ENCODE peak calls at places on chromosomes 7 and 10, in ten cellular contexts. One of them, this sample, is unnamed. For H3K9me3, the result is how much of the 10 kb centered on the place peaks cover.

GRCh38 chr7:27080844-27081423 is 14.9 kb downstream of the HOXA1 start:
- DNase-seq in A549: no peak
- DNase-seq in ovary: no peak
- DNase-seq in uterus: no peak
- DNase-seq in cardiac muscle cell: peak
- DNase-seq in mammary epithelial cell: peak
- DNase-seq in hepatocyte: no peak
- DNase-seq in AG04450: no peak
- DNase-seq in upper lobe of right lung: no peak
- DNase-seq in transverse colon: no peak
- DNase-seq in this sample: no peak

GRCh38 chr10:92868557-92868956 is 20.2 kb downstream of the EXOC6 start:
- DNase-seq in A549: no peak
- DNase-seq in ovary: no peak
- DNase-seq in uterus: no peak
- DNase-seq in cardiac muscle cell: no peak
- DNase-seq in mammary epithelial cell: no peak
- DNase-seq in hepatocyte: no peak
- DNase-seq in AG04450: no peak
- DNase-seq in upper lobe of right lung: no peak
- DNase-seq in transverse colon: no peak
- DNase-seq in this sample: no peak

GRCh38 chr10:116743266-116744064 is 1.1 kb upstream of the HSPA12A start:
- DNase-seq in A549: no peak
- DNase-seq in ovary: no peak
- DNase-seq in uterus: no peak
- DNase-seq in cardiac muscle cell: no peak
- DNase-seq in mammary epithelial cell: no peak
- DNase-seq in hepatocyte: no peak
- DNase-seq in AG04450: no peak
- DNase-seq in upper lobe of right lung: no peak
- DNase-seq in transverse colon: no peak
- DNase-seq in this sample: no peak

GRCh38 chr7:55087521-55087961 is 68.7 kb downstream of the EGFR start:
- DNase-seq in A549: no peak
- DNase-seq in ovary: no peak
- DNase-seq in uterus: no peak
- DNase-seq in cardiac muscle cell: no peak
- DNase-seq in mammary epithelial cell: no peak
- DNase-seq in hepatocyte: no peak
- DNase-seq in AG04450: no peak
- DNase-seq in upper lobe of right lung: no peak
- DNase-seq in transverse colon: no peak
- DNase-seq in this sample: no peak

GRCh38 chr10:102241444-102242117 is at the start of gene PITX3:
- DNase-seq in A549: peak
- DNase-seq in ovary: peak
- DNase-seq in uterus: peak
- DNase-seq in cardiac muscle cell: peak
- DNase-seq in mammary epithelial cell: peak
- DNase-seq in hepatocyte: peak
- DNase-seq in AG04450: peak
- DNase-seq in upper lobe of right lung: peak
- DNase-seq in transverse colon: peak
- DNase-seq in this sample: peak

GRCh38 chr7:45073031-45073842 is 15.5 kb downstream of the NACAD start:
- DNase-seq in A549: no peak
- DNase-seq in ovary: no peak
- DNase-seq in uterus: no peak
- DNase-seq in cardiac muscle cell: no peak
- DNase-seq in mammary epithelial cell: no peak
- DNase-seq in hepatocyte: no peak
- DNase-seq in AG04450: no peak
- DNase-seq in upper lobe of right lung: no peak
- DNase-seq in transverse colon: no peak
- DNase-seq in this sample: no peak

GRCh38 chr7:31134246-31135188 is 82.4 kb downstream of the ADCYAP1R1 start:
- DNase-seq in A549: peak
- DNase-seq in ovary: peak
- DNase-seq in uterus: peak
- DNase-seq in cardiac muscle cell: peak
- DNase-seq in mammary epithelial cell: peak
- DNase-seq in hepatocyte: peak
- DNase-seq in AG04450: peak
- DNase-seq in upper lobe of right lung: peak
- DNase-seq in transverse colon: peak
- DNase-seq in this sample: no peak

GRCh38 chr7:7761340-7761973 is 43.0 kb upstream of the RPA3 start:
- DNase-seq in A549: peak
- DNase-seq in ovary: no peak
- DNase-seq in uterus: no peak
- DNase-seq in cardiac muscle cell: no peak
- DNase-seq in mammary epithelial cell: peak
- DNase-seq in hepatocyte: peak
- DNase-seq in AG04450: no peak
- DNase-seq in upper lobe of right lung: no peak
- DNase-seq in transverse colon: no peak
- DNase-seq in this sample: no peak

GRCh38 chr10:45464958-45465567 is 91.0 kb downstream of the ALOX5 start:
- DNase-seq in A549: peak
- DNase-seq in ovary: peak
- DNase-seq in uterus: peak
- DNase-seq in cardiac muscle cell: peak
- DNase-seq in mammary epithelial cell: peak
- DNase-seq in hepatocyte: peak
- DNase-seq in AG04450: peak
- DNase-seq in upper lobe of right lung: peak
- DNase-seq in transverse colon: peak
- DNase-seq in this sample: peak

GRCh38 chr7:80552304-80552703 is 40.4 kb upstream of the GNAT3 start:
- DNase-seq in A549: no peak
- DNase-seq in ovary: no peak
- DNase-seq in uterus: no peak
- DNase-seq in cardiac muscle cell: no peak
- DNase-seq in mammary epithelial cell: peak
- DNase-seq in hepatocyte: no peak
- DNase-seq in AG04450: no peak
- DNase-seq in upper lobe of right lung: no peak
- DNase-seq in transverse colon: no peak
- DNase-seq in this sample: no peak

GRCh38 chr7:40604601-40605438 is 470.0 kb downstream of the SUGCT start:
- DNase-seq in A549: peak
- DNase-seq in ovary: no peak
- DNase-seq in uterus: no peak
- DNase-seq in cardiac muscle cell: peak
- DNase-seq in mammary epithelial cell: no peak
- DNase-seq in hepatocyte: peak
- DNase-seq in AG04450: peak
- DNase-seq in upper lobe of right lung: peak
- DNase-seq in transverse colon: peak
- DNase-seq in this sample: peak

GRCh38 chr10:121183241-121183640 is 332.1 kb downstream of the WDR11 start:
- DNase-seq in A549: no peak
- DNase-seq in ovary: no peak
- DNase-seq in uterus: no peak
- DNase-seq in cardiac muscle cell: no peak
- DNase-seq in mammary epithelial cell: no peak
- DNase-seq in hepatocyte: no peak
- DNase-seq in AG04450: no peak
- DNase-seq in upper lobe of right lung: no peak
- DNase-seq in transverse colon: no peak
- DNase-seq in this sample: no peak

GRCh38 chr10:4243651-4244050 is 458.6 kb upstream of the KLF6 start:
- DNase-seq in A549: peak
- DNase-seq in ovary: peak
- DNase-seq in uterus: peak
- DNase-seq in cardiac muscle cell: no peak
- DNase-seq in mammary epithelial cell: peak
- DNase-seq in hepatocyte: peak
- DNase-seq in AG04450: peak
- DNase-seq in upper lobe of right lung: no peak
- DNase-seq in transverse colon: no peak
- DNase-seq in this sample: no peak

GRCh38 chr10:34341473-34341872 is 473.6 kb downstream of the PARD3 start:
- DNase-seq in A549: no peak
- DNase-seq in ovary: peak
- DNase-seq in uterus: peak
- DNase-seq in cardiac muscle cell: no peak
- DNase-seq in mammary epithelial cell: no peak
- DNase-seq in hepatocyte: no peak
- DNase-seq in AG04450: no peak
- DNase-seq in upper lobe of right lung: no peak
- DNase-seq in transverse colon: no peak
- DNase-seq in this sample: no peak

GRCh38 chr10:131456411-131456810 is 144.9 kb upstream of the TCERG1L start:
- DNase-seq in A549: no peak
- DNase-seq in ovary: no peak
- DNase-seq in uterus: no peak
- DNase-seq in cardiac muscle cell: no peak
- DNase-seq in mammary epithelial cell: no peak
- DNase-seq in hepatocyte: no peak
- DNase-seq in AG04450: no peak
- DNase-seq in upper lobe of right lung: no peak
- DNase-seq in transverse colon: no peak
- DNase-seq in this sample: no peak

GRCh38 chr7:157595086-157595855 is 258.5 kb downstream of the DNAJB6 start:
- DNase-seq in A549: no peak
- DNase-seq in ovary: no peak
- DNase-seq in uterus: no peak
- DNase-seq in cardiac muscle cell: no peak
- DNase-seq in mammary epithelial cell: no peak
- DNase-seq in hepatocyte: no peak
- DNase-seq in AG04450: no peak
- DNase-seq in upper lobe of right lung: no peak
- DNase-seq in transverse colon: no peak
- DNase-seq in this sample: no peak
- H3K9me3 ChIP-seq in A549: under half
- H3K9me3 ChIP-seq in ovary: under half
- H3K9me3 ChIP-seq in uterus: under half
- H3K9me3 ChIP-seq in cardiac muscle cell: under half
- H3K9me3 ChIP-seq in mammary epithelial cell: under half
- H3K9me3 ChIP-seq in hepatocyte: under half
- H3K9me3 ChIP-seq in AG04450: half or more
- H3K9me3 ChIP-seq in upper lobe of right lung: under half
- H3K9me3 ChIP-seq in transverse colon: under half
- H3K9me3 ChIP-seq in this sample: under half

DNA sequence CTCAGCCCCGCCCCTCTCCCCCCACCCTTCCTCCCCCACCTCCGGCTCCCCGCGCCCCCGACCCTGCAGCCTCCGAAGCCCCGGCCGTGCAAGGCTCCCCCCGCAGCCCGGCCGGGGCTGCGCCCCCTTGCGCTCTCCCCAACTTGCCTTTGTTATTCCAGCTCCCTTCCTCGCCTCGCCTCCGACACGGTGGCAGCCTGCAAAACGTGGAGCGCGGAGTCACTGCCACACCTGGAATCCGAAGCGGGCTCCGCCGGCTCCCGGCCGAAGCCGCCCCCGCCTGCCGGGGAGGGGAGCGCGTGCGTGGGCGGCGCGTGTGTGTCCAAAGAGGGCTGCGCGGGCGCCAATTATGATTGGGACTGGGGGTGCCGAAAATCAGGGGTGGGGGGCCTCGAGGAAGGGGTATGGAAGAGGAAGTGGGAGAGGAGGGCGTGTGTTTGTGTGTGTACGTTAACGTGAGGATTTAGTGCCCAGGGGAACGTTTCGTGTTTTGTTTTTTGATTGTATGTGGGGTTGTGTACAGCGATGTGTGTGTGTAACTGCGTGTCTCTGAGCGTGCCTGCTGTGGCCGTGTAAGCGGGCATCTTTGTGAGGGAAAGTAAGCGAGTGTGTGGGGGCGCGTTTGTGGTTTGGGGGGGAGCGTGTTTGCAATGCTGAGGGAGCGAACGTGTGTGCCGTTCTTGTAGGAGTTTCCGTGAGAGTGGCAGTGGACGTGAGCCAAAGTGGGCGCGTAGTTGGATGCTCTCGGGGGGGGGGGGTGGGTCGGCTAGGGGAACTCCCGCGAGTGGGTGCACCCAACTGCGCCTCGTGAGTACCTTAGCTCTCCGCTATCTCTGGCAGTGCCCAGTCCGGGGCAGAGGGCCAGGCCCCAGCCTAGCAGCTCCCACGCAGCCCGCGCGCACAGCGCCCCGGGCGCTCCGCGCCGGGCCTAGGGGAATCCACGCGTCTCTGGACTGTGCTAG is 1.2 kb upstream of the ZMIZ1 start:
- DNase-seq in A549: peak
- DNase-seq in ovary: peak
- DNase-seq in uterus: peak
- DNase-seq in cardiac muscle cell: peak
- DNase-seq in mammary epithelial cell: peak
- DNase-seq in hepatocyte: peak
- DNase-seq in AG04450: peak
- DNase-seq in upper lobe of right lung: peak
- DNase-seq in transverse colon: peak
- DNase-seq in this sample: peak
- TF ChIP-seq CTCF in A549: no peak
- TF ChIP-seq CTCF in ovary: peak
- TF ChIP-seq CTCF in uterus: peak
- TF ChIP-seq CTCF in cardiac muscle cell: peak
- TF ChIP-seq CTCF in mammary epithelial cell: no peak
- TF ChIP-seq CTCF in hepatocyte: peak
- TF ChIP-seq CTCF in AG04450: peak
- TF ChIP-seq CTCF in upper lobe of right lung: no peak
- TF ChIP-seq CTCF in transverse colon: no peak
- TF ChIP-seq CTCF in this sample: peak

GRCh38 chr7:157857578-157858075 is 520.8 kb downstream of the DNAJB6 start:
- DNase-seq in A549: no peak
- DNase-seq in ovary: no peak
- DNase-seq in uterus: no peak
- DNase-seq in cardiac muscle cell: no peak
- DNase-seq in mammary epithelial cell: no peak
- DNase-seq in hepatocyte: no peak
- DNase-seq in AG04450: no peak
- DNase-seq in upper lobe of right lung: no peak
- DNase-seq in transverse colon: no peak
- DNase-seq in this sample: no peak
- H3K9me3 ChIP-seq in A549: under half
- H3K9me3 ChIP-seq in ovary: under half
- H3K9me3 ChIP-seq in uterus: under half
- H3K9me3 ChIP-seq in cardiac muscle cell: under half
- H3K9me3 ChIP-seq in mammary epithelial cell: under half
- H3K9me3 ChIP-seq in hepatocyte: under half
- H3K9me3 ChIP-seq in AG04450: half or more
- H3K9me3 ChIP-seq in upper lobe of right lung: under half
- H3K9me3 ChIP-seq in transverse colon: under half
- H3K9me3 ChIP-seq in this sample: under half

DNA sequence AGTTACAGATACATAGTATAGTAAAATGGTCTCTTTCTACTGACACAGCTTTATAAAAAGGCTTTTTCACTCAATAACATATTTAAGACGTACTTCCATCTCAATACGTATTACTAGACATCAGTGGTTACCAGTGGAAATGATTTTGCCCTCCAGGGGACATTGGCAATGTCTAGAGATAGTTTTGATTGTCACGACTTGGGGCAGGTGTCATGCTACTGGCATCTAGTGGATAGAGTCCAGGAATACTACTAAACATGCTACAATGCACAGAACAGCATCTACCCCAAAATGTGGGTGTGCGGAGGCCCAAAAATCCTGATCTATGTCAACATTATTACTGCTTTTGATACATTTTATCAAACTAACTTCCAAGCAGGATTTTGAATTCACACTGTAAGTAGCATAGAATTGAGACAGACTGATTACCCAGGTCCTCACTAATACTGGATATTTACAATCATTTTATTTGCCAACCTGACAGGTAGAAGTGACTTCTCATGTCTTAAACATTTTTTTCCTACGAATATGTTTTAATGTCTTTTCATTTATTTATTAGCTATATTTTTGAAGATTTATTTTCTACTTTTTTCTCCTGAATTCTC is 53.8 kb downstream of the HGF start:
- DNase-seq in A549: no peak
- DNase-seq in ovary: no peak
- DNase-seq in uterus: no peak
- DNase-seq in cardiac muscle cell: peak
- DNase-seq in mammary epithelial cell: peak
- DNase-seq in hepatocyte: peak
- DNase-seq in AG04450: no peak
- DNase-seq in upper lobe of right lung: no peak
- DNase-seq in transverse colon: no peak
- DNase-seq in this sample: no peak
- TF ChIP-seq CTCF in A549: peak
- TF ChIP-seq CTCF in ovary: no peak
- TF ChIP-seq CTCF in uterus: peak
- TF ChIP-seq CTCF in cardiac muscle cell: peak
- TF ChIP-seq CTCF in mammary epithelial cell: peak
- TF ChIP-seq CTCF in hepatocyte: no peak
- TF ChIP-seq CTCF in AG04450: peak
- TF ChIP-seq CTCF in upper lobe of right lung: no peak
- TF ChIP-seq CTCF in transverse colon: no peak
- TF ChIP-seq CTCF in this sample: no peak